ENCODE peak calls at places on chromosomes 1 and 21, in nine cellular contexts. I, W, Y, T, S, P, D, L and R are unnamed samples.

GRCh38 chr1:182599339-182599738 is 4.8 kb downstream of the RGS16 start:
- DNase-seq in I (no peak), W (no peak), Y (no peak), T (no peak), S (no peak), P (no peak), D (no peak), L (no peak), R (no peak)

GRCh38 chr1:43861337-43861736 is 72.3 kb upstream of the ARTN start:
- DNase-seq in I (peak), W (peak), Y (peak), T (peak), S (no peak), P (no peak), D (no peak), L (peak), R (no peak)

GRCh38 chr1:35319988-35320713 is 51.6 kb downstream of the ZMYM4 start:
- DNase-seq in I (peak), W (no peak), Y (no peak), T (no peak), S (no peak), P (peak), D (no peak), L (no peak), R (no peak)

GRCh38 chr1:230333590-230334446 is 92.3 kb downstream of the PGBD5 start:
- DNase-seq in I (no peak), W (no peak), Y (no peak), T (no peak), S (no peak), P (no peak), D (no peak), L (no peak), R (no peak)

GRCh38 chr1:209526137-209526536 is 57.4 kb upstream of the CAMK1G start:
- DNase-seq in I (no peak), W (no peak), Y (no peak), T (no peak), S (no peak), P (no peak), D (peak), L (no peak), R (no peak)

GRCh38 chr1:93427656-93428055 is 20.3 kb upstream of the FNBP1L start:
- DNase-seq in I (no peak), W (no peak), Y (no peak), T (no peak), S (no peak), P (no peak), D (no peak), L (no peak), R (no peak)

GRCh38 chr21:28272272-28272992 is 720.2 kb downstream of the LTN1 start:
- DNase-seq in I (peak), W (no peak), Y (no peak), T (peak), S (no peak), P (peak), D (no peak), L (no peak), R (no peak)

GRCh38 chr1:194227157-194227556 is 1040.7 kb upstream of the B3GALT2 start:
- DNase-seq in I (no peak), W (no peak), Y (no peak), T (no peak), S (no peak), P (peak), D (no peak), L (no peak), R (no peak)

GRCh38 chr1:231931846-231932454 is 305.4 kb downstream of the DISC1 start:
- DNase-seq in I (no peak), W (no peak), Y (no peak), T (no peak), S (no peak), P (no peak), D (peak), L (no peak), R (peak)

GRCh38 chr1:181640959-181641358 is 157.6 kb downstream of the CACNA1E start:
- DNase-seq in I (no peak), W (no peak), Y (no peak), T (no peak), S (no peak), P (no peak), D (no peak), L (no peak), R (no peak)

GRCh38 chr1:117695796-117696505 is 90.1 kb downstream of the TENT5C start:
- DNase-seq in I (peak), W (peak), Y (no peak), T (peak), S (peak), P (peak), D (no peak), L (peak), R (no peak)

GRCh38 chr1:183279835-183280234 is 93.8 kb downstream of the LAMC2 start:
- DNase-seq in I (peak), W (peak), Y (no peak), T (peak), S (peak), P (peak), D (no peak), L (no peak), R (no peak)

GRCh38 chr1:220380885-220381284 is 108.6 kb upstream of the RAB3GAP2 start:
- DNase-seq in I (no peak), W (no peak), Y (no peak), T (no peak), S (no peak), P (no peak), D (no peak), L (no peak), R (no peak)

GRCh38 chr1:4931486-4931885 is 277.1 kb downstream of the AJAP1 start:
- DNase-seq in I (no peak), W (no peak), Y (no peak), T (no peak), S (no peak), P (no peak), D (peak), L (no peak), R (no peak)

GRCh38 chr1:87957331-87957730 is 628.7 kb downstream of the LMO4 start:
- DNase-seq in I (no peak), W (no peak), Y (no peak), T (no peak), S (no peak), P (no peak), D (no peak), L (no peak), R (no peak)